ENCODE peak calls at places on chromosomes 11 and 22, in four cellular contexts. H, A, I and U are unnamed samples.

GRCh38 chr11:99739464-99740089 is 718.8 kb downstream of the CNTN5 start:
- DNase-seq in H (no peak), A (no peak), I (no peak), U (no peak)

GRCh38 chr11:118633319-118633690 is 25.9 kb downstream of the PHLDB1 start:
- DNase-seq in H (no peak), A (no peak), I (no peak), U (no peak)

GRCh38 chr22:38935023-38935422 is 22.4 kb upstream of the APOBEC3A start:
- DNase-seq in H (no peak), A (no peak), I (no peak), U (no peak)

GRCh38 chr11:40104941-40105550 is 1354.4 kb downstream of the LRRC4C start:
- DNase-seq in H (no peak), A (no peak), I (no peak), U (no peak)

GRCh38 chr22:26214466-26214865 is 45.2 kb downstream of the SEZ6L start:
- DNase-seq in H (no peak), A (no peak), I (no peak), U (no peak)

GRCh38 chr22:17946691-17947367 is 77.5 kb downstream of the MICAL3 start:
- DNase-seq in H (no peak), A (no peak), I (no peak), U (no peak)

GRCh38 chr11:60485987-60486386 is 6.6 kb upstream of the MS4A12 start:
- DNase-seq in H (peak; percentile 12), A (no peak), I (no peak), U (no peak)

GRCh38 chr11:77752518-77752917 is 68.0 kb downstream of the RSF1 start:
- DNase-seq in H (no peak), A (no peak), I (no peak), U (no peak)

GRCh38 chr22:49733631-49734030 is 94.0 kb downstream of the BRD1 start:
- DNase-seq in H (no peak), A (no peak), I (no peak), U (no peak)

GRCh38 chr11:62390727-62391126 is 28.1 kb upstream of the SCGB1A1 start:
- DNase-seq in H (no peak), A (no peak), I (no peak), U (no peak)

GRCh38 chr11:86674965-86675364 is 2.5 kb upstream of the ME3 start:
- DNase-seq in H (no peak), A (no peak), I (no peak), U (no peak)

GRCh38 chr11:34809191-34810106 is 106.7 kb downstream of the APIP start:
- DNase-seq in H (no peak), A (no peak), I (no peak), U (no peak)